ENCODE peak calls at places on chromosomes 7 and 10, in five cellular contexts. Z is upper lobe of right lung, K is pancreas, H is astrocyte of the spinal cord, I is Panc1. V is an unnamed sample.

GRCh38 chr10:14184841-14185500 is 145.8 kb downstream of the FRMD4A start:
- DNase-seq in Z (no peak), H (peak; percentile 72), I (no peak), K (no peak), V (peak; percentile 91)

GRCh38 chr10:79023489-79024162 is 45.1 kb upstream of the ZMIZ1 start:
- DNase-seq in K (no peak), I (no peak), Z (peak; percentile 34), H (no peak), V (no peak)

GRCh38 chr10:52172581-52172980 is 141.5 kb upstream of the DKK1 start:
- DNase-seq in H (no peak), Z (no peak), I (no peak), K (no peak), V (peak; percentile 31)

GRCh38 chr10:13795653-13796555 is 209.1 kb downstream of the PRPF18 start:
- DNase-seq in I (no peak), H (no peak), K (no peak), Z (no peak), V (peak; percentile 14)

GRCh38 chr7:84946549-84946948 is 240.3 kb downstream of the SEMA3D start:
- DNase-seq in K (no peak), H (no peak), I (no peak), Z (no peak), V (no peak)

GRCh38 chr7:24392774-24393173 is 108.8 kb downstream of the NPY start:
- DNase-seq in H (no peak), Z (no peak), I (no peak), K (no peak), V (no peak)

GRCh38 chr7:30445770-30446169 is 32.8 kb downstream of the NOD1 start:
- DNase-seq in I (no peak), K (no peak), Z (peak; percentile 89), H (peak; percentile 66), V (no peak)

GRCh38 chr10:112375721-112376577 is 2.0 kb downstream of the ACSL5 start:
- DNase-seq in Z (peak; percentile 81), H (peak; percentile 7), I (no peak), K (peak; percentile 40), V (peak; percentile 18)

GRCh38 chr10:71010730-71011129 is 122.4 kb upstream of the PCBD1 start:
- DNase-seq in I (no peak), H (no peak), K (no peak), Z (no peak), V (no peak)

GRCh38 chr10:24553051-24553612 is 170.6 kb downstream of the ARHGAP21 start:
- DNase-seq in K (no peak), H (no peak), I (no peak), Z (no peak), V (no peak)

GRCh38 chr10:24554036-24554435 is 169.7 kb downstream of the ARHGAP21 start:
- DNase-seq in H (no peak), I (no peak), Z (no peak), K (no peak), V (no peak)

GRCh38 chr10:24551161-24551560 is 172.5 kb downstream of the ARHGAP21 start:
- DNase-seq in H (no peak), K (peak; percentile 2), Z (no peak), I (no peak), V (peak; percentile 46)

GRCh38 chr10:24550680-24551079 is 173.0 kb downstream of the ARHGAP21 start:
- DNase-seq in Z (no peak), I (no peak), H (no peak), K (no peak), V (no peak)

DNA sequence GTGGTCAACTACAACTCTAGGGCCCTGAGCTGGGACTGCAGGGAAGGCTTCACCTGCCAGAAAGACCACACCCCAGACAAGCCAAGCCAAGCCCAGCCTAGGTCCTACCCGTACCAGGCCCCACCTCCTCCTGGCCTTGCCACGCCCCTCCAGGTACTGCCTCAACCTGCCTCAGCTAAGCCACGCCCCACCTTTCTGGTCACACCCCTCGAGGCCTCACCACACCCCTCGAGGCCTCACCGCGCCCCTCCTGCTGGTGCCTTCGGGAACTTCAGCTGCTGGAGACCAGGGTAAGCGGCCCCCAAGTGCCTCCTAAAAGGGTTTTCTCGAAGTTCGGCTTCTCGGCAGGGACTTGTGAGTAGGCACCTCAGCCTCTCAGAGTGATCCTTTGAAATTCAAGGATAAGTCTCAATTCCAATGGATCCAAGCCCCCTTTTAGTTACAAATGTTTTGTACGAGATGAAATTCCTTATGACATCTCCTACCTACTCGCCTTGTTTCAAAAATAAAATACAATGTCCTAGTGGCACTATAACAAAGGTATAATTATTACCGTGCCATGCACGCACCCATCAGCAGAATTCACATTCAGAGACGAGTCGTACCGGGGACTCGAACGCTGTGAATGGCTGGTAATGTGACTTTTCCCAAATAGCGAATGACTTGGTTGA is 171.2 kb downstream of the ARHGAP21 start:
- DNase-seq in H (no peak), K (peak; percentile 62), Z (peak; percentile 80), I (no peak), V (peak; percentile 94)
- TF ChIP-seq CTCF in H (peak; percentile 43), K (peak; percentile 15), Z (peak; percentile 16), I (peak; percentile 23), V (peak; percentile 80)

GRCh38 chr7:7136857-7137309 is 45.5 kb upstream of the C1GALT1 start:
- DNase-seq in Z (no peak), I (no peak), H (no peak), K (no peak), V (no peak)
- H3K4me3 ChIP-seq in Z (no peak overlapping the region), I (no peak overlapping the region), H (no peak overlapping the region), K (no peak overlapping the region), V (no peak overlapping the region)

GRCh38 chr10:81873932-81874816 is 820 bp upstream of the NRG3 start:
- DNase-seq in I (no peak), H (peak; percentile 23), K (peak; percentile 59), Z (peak; percentile 90), V (peak; percentile 44)
- TF ChIP-seq CTCF in I (peak; percentile 21), H (no peak), K (no peak), Z (no peak), V (no peak)

DNA sequence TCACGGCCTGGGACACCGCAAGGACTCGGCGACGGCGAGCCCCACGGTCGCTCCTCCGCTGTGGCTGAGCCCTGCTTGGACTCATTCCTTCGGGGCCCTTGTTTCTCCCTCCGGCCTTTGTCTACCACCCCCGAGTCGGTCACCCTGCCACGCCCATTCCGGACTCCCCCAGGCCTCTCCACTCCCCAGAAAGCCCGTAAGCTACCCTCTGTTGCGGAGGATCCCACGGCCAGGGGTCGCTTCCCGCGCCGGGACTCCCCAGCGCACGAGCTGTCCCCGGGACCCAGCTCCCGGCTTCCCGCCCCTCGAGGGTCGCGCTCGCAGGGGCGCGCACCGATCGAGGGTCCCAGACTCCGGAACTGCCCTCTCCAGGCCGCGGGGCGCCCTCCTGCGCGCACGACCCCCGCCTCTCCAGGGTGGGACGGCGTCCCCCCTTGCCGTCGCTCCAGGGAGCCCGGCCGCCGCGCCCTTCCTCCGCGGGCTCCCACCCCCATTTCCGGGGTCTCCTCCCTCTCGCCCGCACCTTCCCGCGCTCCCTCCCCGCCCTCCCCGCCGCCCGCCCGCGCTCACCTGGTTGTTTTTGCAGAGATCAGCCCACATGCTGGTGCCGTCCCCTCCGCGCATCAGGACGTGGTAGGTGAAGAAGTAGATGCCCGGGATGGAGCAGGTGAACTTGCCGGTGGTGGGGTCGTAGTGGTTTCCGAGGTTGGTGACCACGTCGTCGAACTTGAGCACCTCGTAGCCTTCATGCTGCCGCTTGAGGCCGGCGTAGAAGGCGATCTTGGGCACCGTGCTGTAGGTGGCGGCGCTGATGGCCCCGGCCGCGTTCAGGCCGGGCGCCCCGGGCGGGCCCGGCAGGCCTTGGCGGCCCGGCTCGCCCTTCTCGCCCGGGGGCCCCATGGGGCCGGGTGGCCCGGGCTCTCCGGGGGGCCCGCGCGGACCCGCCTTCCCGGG is 1.5 kb downstream of the C1QL3 start:
- DNase-seq in K (no peak), Z (no peak), H (no peak), I (no peak), V (no peak)
- H3K4me3 ChIP-seq in K (peak overlapping the region; percentile 51), Z (peak overlapping the region; percentile 45), H (no peak overlapping the region), I (no peak overlapping the region), V (no peak overlapping the region)

GRCh38 chr10:23657677-23658076 is 218.8 kb downstream of the OTUD1 start:
- DNase-seq in Z (no peak), H (no peak), K (no peak), I (no peak), V (no peak)

GRCh38 chr10:23656735-23657134 is 217.9 kb downstream of the OTUD1 start:
- DNase-seq in H (no peak), I (no peak), K (peak; percentile 22), Z (no peak), V (peak; percentile 29)
- TF ChIP-seq CTCF in H (no peak), I (no peak), K (no peak), Z (peak; percentile 50), V (peak; percentile 52)

DNA sequence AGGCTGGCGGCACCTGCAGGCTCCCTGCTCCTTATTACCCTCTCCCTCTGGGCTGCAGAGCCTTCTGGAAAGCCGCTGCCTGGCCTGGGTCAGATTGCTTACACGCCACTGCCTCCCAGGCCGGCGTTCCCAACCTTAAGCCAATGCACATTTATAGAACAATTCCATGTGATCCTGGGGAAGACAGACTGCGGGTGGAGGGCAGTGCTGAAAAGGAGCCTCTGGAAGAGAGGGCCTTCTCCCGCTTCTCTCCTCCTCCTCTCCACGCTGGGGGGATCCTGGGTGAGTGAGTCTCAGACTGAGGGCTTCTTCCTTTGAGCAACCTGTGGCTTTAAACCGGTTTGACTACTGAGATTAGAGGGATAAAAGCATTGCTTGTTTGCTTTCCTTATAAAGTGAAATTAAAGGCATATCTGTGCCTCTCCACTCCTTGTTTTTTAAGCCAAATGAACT is 5.5 kb downstream of the TACC2 start:
- DNase-seq in H (no peak), I (no peak), K (peak; percentile 50), Z (peak; percentile 69), V (peak; percentile 66)
- H3K4me3 ChIP-seq in H (no peak overlapping the region), I (no peak overlapping the region), K (peak overlapping the region; percentile 23), Z (no peak overlapping the region), V (peak overlapping the region; percentile 19)

GRCh38 chr7:100545636-100546128 is 6.7 kb downstream of the AGFG2 start:
- DNase-seq in K (peak; percentile 72), I (peak; percentile 88), Z (no peak), H (peak; percentile 94), V (peak; percentile 73)
- TF ChIP-seq CTCF in K (no peak), I (no peak), Z (no peak), H (no peak), V (peak; percentile 9)

GRCh38 chr7:50349399-50349798 is 44.9 kb downstream of the IKZF1 start:
- DNase-seq in H (no peak), K (no peak), Z (no peak), I (no peak), V (no peak)
- H3K4me3 ChIP-seq in H (no peak overlapping the region), K (no peak overlapping the region), Z (no peak overlapping the region), I (no peak overlapping the region), V (no peak overlapping the region)

V was measured in epithelial cell of esophagus.